ENCODE peak calls at places on chromosomes 7 and 10, in four cellular contexts. A is AG04449, B is body of pancreas, F is BE2C. Q is an unnamed sample.

GRCh38 chr10:86086418-86086817 is 280.2 kb downstream of the GRID1 start:
- DNase-seq in A (no peak), B (no peak), F (no peak), Q (no peak)

GRCh38 chr10:37992083-37992482 is 15.6 kb upstream of the ZNF25 start:
- DNase-seq in A (no peak), B (no peak), F (no peak), Q (no peak)

GRCh38 chr10:117165557-117166419 is 27.7 kb upstream of the VAX1 start:
- DNase-seq in A (no peak), B (peak), F (peak), Q (peak)

GRCh38 chr7:100472854-100473499 is 6.0 kb downstream of the TSC22D4 start:
- DNase-seq in A (no peak), B (no peak), F (peak), Q (no peak)

GRCh38 chr7:95608344-95609173 is 12.2 kb upstream of the PDK4 start:
- DNase-seq in A (peak), B (peak), F (peak), Q (peak)

GRCh38 chr7:153522261-153522660 is 529.9 kb upstream of the DPP6 start:
- DNase-seq in A (no peak), B (no peak), F (no peak), Q (no peak)

GRCh38 chr10:30007406-30007805 is 52.0 kb downstream of the JCAD start:
- DNase-seq in A (no peak), B (no peak), F (no peak), Q (no peak)

GRCh38 chr7:40477094-40477493 is 342.3 kb downstream of the SUGCT start:
- DNase-seq in A (no peak), B (no peak), F (no peak), Q (no peak)

GRCh38 chr10:2214035-2214434 is 476.7 kb upstream of the ADARB2 start:
- DNase-seq in A (no peak), B (no peak), F (no peak), Q (no peak)

GRCh38 chr10:101690461-101690860 is 4.5 kb downstream of the FBXW4 start:
- DNase-seq in A (no peak), B (no peak), F (no peak), Q (no peak)

GRCh38 chr10:13774303-13774893 is 187.6 kb downstream of the PRPF18 start:
- DNase-seq in A (no peak), B (no peak), F (no peak), Q (no peak)

GRCh38 chr10:63236113-63236935 is 103.2 kb downstream of the NRBF2 start:
- DNase-seq in A (peak), B (no peak), F (no peak), Q (no peak)

GRCh38 chr7:36132025-36132424 is 21.0 kb upstream of the EEPD1 start:
- DNase-seq in A (no peak), B (no peak), F (no peak), Q (no peak)
- TF ChIP-seq CTCF in A (no peak), B (no peak), F (no peak), Q (no peak)

GRCh38 chr7:66899552-66900280 is 21.3 kb upstream of the TMEM248 start:
- DNase-seq in A (no peak), B (no peak), F (no peak), Q (no peak)

GRCh38 chr7:66896441-66896840 is 24.6 kb upstream of the TMEM248 start:
- DNase-seq in A (no peak), B (no peak), F (no peak), Q (no peak)

DNA sequence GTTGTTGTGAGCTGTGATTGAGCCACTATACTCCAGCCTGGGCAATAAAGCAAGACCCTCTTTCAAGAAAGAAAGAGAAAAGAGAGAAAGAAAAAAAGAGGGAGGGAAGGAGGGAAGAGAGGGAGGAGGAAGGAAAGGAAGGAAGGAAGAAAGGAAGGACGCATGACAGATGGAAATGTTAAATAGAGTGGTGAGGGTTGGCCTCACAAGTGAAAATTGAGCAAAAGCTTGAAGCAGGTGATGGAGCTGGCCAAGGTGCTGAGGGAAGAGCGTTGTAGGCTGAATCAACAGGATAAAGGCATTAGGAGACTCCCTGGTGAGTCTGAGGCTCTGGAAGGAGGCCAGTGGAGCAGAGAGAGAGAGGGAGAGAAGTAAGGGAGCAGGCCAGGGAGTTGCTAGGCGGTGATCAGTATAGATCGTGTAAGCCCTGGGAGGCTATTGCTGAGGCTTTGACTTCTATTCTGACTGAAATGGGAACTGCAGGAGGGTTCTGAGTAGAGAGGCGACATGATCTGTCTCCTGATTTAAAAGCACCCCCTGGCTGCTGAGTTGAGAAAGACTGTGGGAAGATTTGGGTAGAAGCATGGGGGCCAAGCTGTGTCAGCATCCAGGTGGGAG is 26.5 kb upstream of the TMEM248 start:
- DNase-seq in A (no peak), B (no peak), F (no peak), Q (no peak)
- TF ChIP-seq CTCF in A (no peak), B (no peak), F (peak), Q (peak)

GRCh38 chr7:26490631-26491624 is 199.3 kb downstream of the SNX10 start:
- DNase-seq in A (no peak), B (no peak), F (no peak), Q (no peak)

GRCh38 chr7:26489906-26490305 is 198.2 kb downstream of the SNX10 start:
- DNase-seq in A (no peak), B (no peak), F (no peak), Q (no peak)

GRCh38 chr7:26492816-26493215 is 201.2 kb downstream of the SNX10 start:
- DNase-seq in A (no peak), B (no peak), F (no peak), Q (no peak)

GRCh38 chr7:26495569-26495968 is 203.9 kb downstream of the SNX10 start:
- DNase-seq in A (no peak), B (no peak), F (no peak), Q (no peak)

GRCh38 chr7:26493737-26494423 is 202.2 kb downstream of the SNX10 start:
- DNase-seq in A (no peak), B (peak), F (no peak), Q (no peak)
- TF ChIP-seq CTCF in A (no peak), B (no peak), F (no peak), Q (no peak)

GRCh38 chr10:128435811-128436210 is 309.6 kb upstream of the MKI67 start:
- DNase-seq in A (no peak), B (no peak), F (no peak), Q (no peak)
- TF ChIP-seq CTCF in A (no peak), B (no peak), F (no peak), Q (no peak)

DNA sequence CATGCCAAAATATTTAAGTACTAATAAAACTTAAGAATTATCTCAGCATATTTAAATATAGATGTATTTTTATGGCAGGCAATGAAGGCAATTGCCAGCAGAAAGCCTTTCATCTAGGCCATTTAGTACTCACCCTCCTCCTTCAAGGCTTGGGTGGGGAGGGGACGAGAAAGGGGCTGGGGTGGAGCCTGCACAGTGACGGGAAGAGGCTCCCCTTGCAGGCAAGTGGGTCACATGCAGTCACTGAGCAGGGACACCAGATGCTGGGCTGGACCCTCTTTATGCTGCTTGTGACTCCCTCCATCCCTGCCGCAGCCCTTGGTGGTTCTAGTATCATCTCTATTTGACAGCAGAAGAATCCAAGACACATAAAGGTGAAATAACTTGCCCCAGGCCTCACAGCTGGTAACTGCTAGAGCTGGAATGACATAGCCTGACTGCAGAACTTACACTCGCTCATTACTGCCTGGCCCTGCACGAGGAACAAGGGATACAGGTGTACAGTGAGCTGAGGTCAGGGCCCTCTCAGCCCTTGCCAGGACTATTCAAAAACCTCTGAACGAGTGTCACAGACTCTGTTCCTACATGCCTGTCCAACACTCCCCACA is 449.4 kb upstream of the ZMIZ1 start:
- DNase-seq in A (no peak), B (no peak), F (no peak), Q (no peak)
- TF ChIP-seq CTCF in A (no peak), B (no peak), F (no peak), Q (no peak)

GRCh38 chr7:124106575-124106974 is 73.7 kb upstream of the TMEM229A start:
- DNase-seq in A (no peak), B (no peak), F (no peak), Q (no peak)

GRCh38 chr7:124100190-124100589 is 67.3 kb upstream of the TMEM229A start:
- DNase-seq in A (no peak), B (no peak), F (no peak), Q (no peak)

GRCh38 chr7:124101173-124101768 is 68.4 kb upstream of the TMEM229A start:
- DNase-seq in A (no peak), B (peak), F (peak), Q (no peak)
- TF ChIP-seq CTCF in A (no peak), B (peak), F (peak), Q (peak)

GRCh38 chr10:48511855-48512191 is 93.0 kb downstream of the ARHGAP22 start:
- DNase-seq in A (no peak), B (no peak), F (no peak), Q (no peak)

GRCh38 chr10:48509061-48509772 is 95.7 kb downstream of the ARHGAP22 start:
- DNase-seq in A (no peak), B (no peak), F (no peak), Q (no peak)

GRCh38 chr10:48507933-48508830 is 96.7 kb downstream of the ARHGAP22 start:
- DNase-seq in A (no peak), B (peak), F (peak), Q (no peak)

GRCh38 chr10:48511066-48511854 is 93.6 kb downstream of the ARHGAP22 start:
- DNase-seq in A (no peak), B (no peak), F (no peak), Q (no peak)

GRCh38 chr10:48509974-48510692 is 94.7 kb downstream of the ARHGAP22 start:
- DNase-seq in A (no peak), B (no peak), F (peak), Q (no peak)
- TF ChIP-seq CTCF in A (peak), B (no peak), F (peak), Q (no peak)

GRCh38 chr7:1886361-1887064 is 216.4 kb downstream of the ELFN1 start:
- DNase-seq in A (no peak), B (no peak), F (no peak), Q (peak)
- TF ChIP-seq CTCF in A (no peak), B (no peak), F (no peak), Q (no peak)

GRCh38 chr7:156816943-156817572 is 75.9 kb downstream of the LMBR1 start:
- DNase-seq in A (no peak), B (no peak), F (no peak), Q (no peak)
- TF ChIP-seq CTCF in A (no peak), B (no peak), F (peak), Q (peak)

Q was measured in glutamatergic neuron.